ENCODE peak calls at places on chromosome 3, in seven cellular contexts. One of them, this sample, is unnamed.

GRCh38 chr3:147046916-147047315 is 359.4 kb downstream of the ZIC4 start:
- DNase-seq in endothelial cell of umbilical vein: no peak
- DNase-seq in GM12891: no peak
- DNase-seq in HCT116: no peak
- DNase-seq in stomach: no peak
- DNase-seq in sigmoid colon: no peak
- DNase-seq in upper lobe of left lung: no peak
- DNase-seq in this sample: no peak

GRCh38 chr3:38138347-38139190 is at the start of gene MYD88:
- DNase-seq in endothelial cell of umbilical vein: peak; percentile 74
- DNase-seq in GM12891: peak; percentile 71
- DNase-seq in HCT116: no peak
- DNase-seq in stomach: peak; percentile 87
- DNase-seq in sigmoid colon: peak; percentile 92
- DNase-seq in upper lobe of left lung: peak; percentile 93
- DNase-seq in this sample: peak; percentile 77

GRCh38 chr3:51604212-51604611 is 65.7 kb downstream of the RAD54L2 start:
- DNase-seq in endothelial cell of umbilical vein: no peak
- DNase-seq in GM12891: no peak
- DNase-seq in HCT116: no peak
- DNase-seq in stomach: no peak
- DNase-seq in sigmoid colon: no peak
- DNase-seq in upper lobe of left lung: no peak
- DNase-seq in this sample: no peak

GRCh38 chr3:136239094-136239493 is 11.0 kb upstream of the PCCB start:
- DNase-seq in endothelial cell of umbilical vein: peak; percentile 18
- DNase-seq in GM12891: no peak
- DNase-seq in HCT116: no peak
- DNase-seq in stomach: no peak
- DNase-seq in sigmoid colon: no peak
- DNase-seq in upper lobe of left lung: no peak
- DNase-seq in this sample: no peak

GRCh38 chr3:117510396-117510795 is 800.8 kb downstream of the TUSC7 start:
- DNase-seq in endothelial cell of umbilical vein: no peak
- DNase-seq in GM12891: no peak
- DNase-seq in HCT116: no peak
- DNase-seq in stomach: no peak
- DNase-seq in sigmoid colon: no peak
- DNase-seq in upper lobe of left lung: no peak
- DNase-seq in this sample: no peak

GRCh38 chr3:110900583-110900982 is 171.0 kb upstream of the NECTIN3 start:
- DNase-seq in endothelial cell of umbilical vein: no peak
- DNase-seq in GM12891: no peak
- DNase-seq in HCT116: no peak
- DNase-seq in stomach: no peak
- DNase-seq in sigmoid colon: no peak
- DNase-seq in upper lobe of left lung: no peak
- DNase-seq in this sample: no peak

GRCh38 chr3:58519668-58520402 is 17.2 kb downstream of the ACOX2 start:
- DNase-seq in endothelial cell of umbilical vein: no peak
- DNase-seq in GM12891: no peak
- DNase-seq in HCT116: no peak
- DNase-seq in stomach: no peak
- DNase-seq in sigmoid colon: no peak
- DNase-seq in upper lobe of left lung: no peak
- DNase-seq in this sample: no peak

GRCh38 chr3:130468311-130468710 is 48.7 kb upstream of the COL6A6 start:
- DNase-seq in endothelial cell of umbilical vein: no peak
- DNase-seq in GM12891: no peak
- DNase-seq in HCT116: no peak
- DNase-seq in stomach: no peak
- DNase-seq in sigmoid colon: no peak
- DNase-seq in upper lobe of left lung: no peak
- DNase-seq in this sample: no peak

GRCh38 chr3:104214937-104215336 is 1151.8 kb upstream of the ALCAM start:
- DNase-seq in endothelial cell of umbilical vein: no peak
- DNase-seq in GM12891: no peak
- DNase-seq in HCT116: no peak
- DNase-seq in stomach: no peak
- DNase-seq in sigmoid colon: no peak
- DNase-seq in upper lobe of left lung: no peak
- DNase-seq in this sample: no peak

GRCh38 chr3:8456118-8456811 is 45.4 kb upstream of the LMCD1 start:
- DNase-seq in endothelial cell of umbilical vein: no peak
- DNase-seq in GM12891: no peak
- DNase-seq in HCT116: no peak
- DNase-seq in stomach: no peak
- DNase-seq in sigmoid colon: no peak
- DNase-seq in upper lobe of left lung: peak; percentile 58
- DNase-seq in this sample: no peak

DNA sequence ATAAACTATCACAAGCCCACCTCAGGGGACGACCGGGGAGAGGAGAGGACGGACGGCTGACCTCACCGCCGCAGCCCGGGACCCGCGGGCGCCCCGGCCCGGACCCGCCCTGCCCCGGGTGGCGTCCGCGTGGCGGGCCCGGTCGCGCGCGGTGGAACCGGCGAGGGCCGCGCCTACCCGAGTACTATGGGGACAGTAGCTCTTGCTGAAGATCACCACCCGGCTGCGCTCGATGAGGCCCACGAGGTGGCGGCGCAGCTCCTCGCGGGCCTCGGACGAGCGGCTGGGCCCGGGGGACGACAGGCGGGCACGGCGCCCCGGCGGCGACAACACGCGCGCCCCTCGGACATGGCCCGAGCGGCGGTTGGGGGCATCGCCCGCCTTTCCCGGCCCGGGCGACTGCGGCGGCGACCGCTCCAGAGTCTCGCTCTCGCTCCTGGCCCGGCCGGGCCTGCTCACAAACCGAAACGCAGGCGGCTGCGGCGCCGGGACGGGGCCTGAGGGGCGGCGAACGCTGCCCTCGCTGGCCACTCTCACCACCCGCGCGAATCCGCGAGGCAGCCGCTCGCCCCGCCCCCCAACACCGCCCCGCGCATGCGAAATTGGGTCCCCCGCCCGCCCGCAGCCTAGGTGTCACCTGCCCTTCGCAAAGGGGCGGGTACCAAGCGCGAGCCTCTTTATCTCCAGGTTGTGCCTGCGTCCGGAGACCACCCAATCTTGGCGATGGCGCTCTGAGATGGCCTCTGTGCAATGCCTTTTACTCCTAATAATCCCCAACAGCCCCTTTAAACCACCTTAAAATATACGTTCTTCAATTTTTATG is at the start of gene TXNRD3:
- DNase-seq in endothelial cell of umbilical vein: peak; percentile 64
- DNase-seq in GM12891: peak; percentile 43
- DNase-seq in HCT116: peak; percentile 42
- DNase-seq in stomach: peak; percentile 89
- DNase-seq in sigmoid colon: peak; percentile 86
- DNase-seq in upper lobe of left lung: peak; percentile 82
- DNase-seq in this sample: peak; percentile 31
- TF ChIP-seq POLR2AphosphoS5 in endothelial cell of umbilical vein: peak; percentile 65
- TF ChIP-seq POLR2AphosphoS5 in GM12891: no peak
- TF ChIP-seq POLR2AphosphoS5 in HCT116: peak; percentile 91
- TF ChIP-seq POLR2AphosphoS5 in stomach: peak; percentile 82
- TF ChIP-seq POLR2AphosphoS5 in sigmoid colon: peak; percentile 51
- TF ChIP-seq POLR2AphosphoS5 in upper lobe of left lung: no peak
- TF ChIP-seq POLR2AphosphoS5 in this sample: no peak

GRCh38 chr3:166420071-166420470 is 582.8 kb upstream of the BCHE start:
- DNase-seq in endothelial cell of umbilical vein: no peak
- DNase-seq in GM12891: no peak
- DNase-seq in HCT116: no peak
- DNase-seq in stomach: no peak
- DNase-seq in sigmoid colon: no peak
- DNase-seq in upper lobe of left lung: no peak
- DNase-seq in this sample: no peak

GRCh38 chr3:166425021-166425420 is 587.8 kb upstream of the BCHE start:
- DNase-seq in endothelial cell of umbilical vein: no peak
- DNase-seq in GM12891: no peak
- DNase-seq in HCT116: no peak
- DNase-seq in stomach: no peak
- DNase-seq in sigmoid colon: no peak
- DNase-seq in upper lobe of left lung: no peak
- DNase-seq in this sample: no peak

DNA sequence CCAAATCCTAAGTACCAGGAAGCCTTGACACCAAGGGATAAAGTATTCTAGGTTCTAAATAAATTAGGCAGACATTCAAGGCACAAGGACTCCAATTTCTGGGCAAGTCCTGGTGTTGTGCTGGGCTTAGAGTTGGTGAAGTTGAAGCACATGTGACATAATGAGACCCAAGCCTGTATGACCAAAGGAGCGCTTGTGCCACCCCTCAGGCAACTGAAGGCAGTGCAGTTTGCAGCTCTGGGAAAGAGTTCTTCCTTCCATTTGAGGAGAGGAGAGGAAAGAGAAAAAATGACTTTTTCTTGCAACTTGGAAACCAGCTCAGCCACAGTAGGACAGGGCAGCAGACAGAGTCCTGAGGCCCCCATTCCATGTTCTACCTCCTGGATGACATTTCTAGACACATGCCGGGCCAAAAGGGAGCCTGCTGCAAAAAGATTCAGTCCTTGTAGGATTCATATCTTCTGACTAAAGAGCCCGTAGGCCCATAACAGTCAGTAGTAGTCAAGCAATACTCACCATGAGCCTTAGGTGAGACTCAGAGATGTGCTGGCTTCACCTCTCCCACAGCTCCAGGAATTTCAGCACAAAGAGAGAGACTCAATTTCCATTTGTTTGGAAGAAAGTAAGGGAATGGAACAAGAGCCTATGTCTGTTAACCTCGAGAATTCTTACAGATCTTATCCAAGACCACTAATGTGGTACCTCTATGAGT is 588.8 kb upstream of the BCHE start:
- DNase-seq in endothelial cell of umbilical vein: no peak
- DNase-seq in GM12891: no peak
- DNase-seq in HCT116: no peak
- DNase-seq in stomach: no peak
- DNase-seq in sigmoid colon: no peak
- DNase-seq in upper lobe of left lung: no peak
- DNase-seq in this sample: no peak
- TF ChIP-seq POLR2A in endothelial cell of umbilical vein: no peak
- TF ChIP-seq POLR2A in GM12891: no peak
- TF ChIP-seq POLR2A in HCT116: no peak
- TF ChIP-seq POLR2A in stomach: no peak
- TF ChIP-seq POLR2A in sigmoid colon: no peak
- TF ChIP-seq POLR2A in upper lobe of left lung: no peak
- TF ChIP-seq POLR2A in this sample: no peak

GRCh38 chr3:50192124-50192523 is 714 bp downstream of the GNAT1 start:
- DNase-seq in endothelial cell of umbilical vein: no peak
- DNase-seq in GM12891: no peak
- DNase-seq in HCT116: no peak
- DNase-seq in stomach: no peak
- DNase-seq in sigmoid colon: no peak
- DNase-seq in upper lobe of left lung: no peak
- DNase-seq in this sample: no peak

GRCh38 chr3:50190921-50191660 is at the start of gene GNAT1:
- DNase-seq in endothelial cell of umbilical vein: peak; percentile 18
- DNase-seq in GM12891: no peak
- DNase-seq in HCT116: no peak
- DNase-seq in stomach: no peak
- DNase-seq in sigmoid colon: no peak
- DNase-seq in upper lobe of left lung: no peak
- DNase-seq in this sample: no peak

GRCh38 chr3:50187750-50188149 is 3.7 kb upstream of the GNAT1 start:
- DNase-seq in endothelial cell of umbilical vein: no peak
- DNase-seq in GM12891: no peak
- DNase-seq in HCT116: no peak
- DNase-seq in stomach: no peak
- DNase-seq in sigmoid colon: no peak
- DNase-seq in upper lobe of left lung: no peak
- DNase-seq in this sample: no peak

GRCh38 chr3:50189274-50189673 is 2.1 kb upstream of the GNAT1 start:
- DNase-seq in endothelial cell of umbilical vein: peak; percentile 81
- DNase-seq in GM12891: no peak
- DNase-seq in HCT116: peak; percentile 40
- DNase-seq in stomach: peak; percentile 85
- DNase-seq in sigmoid colon: peak; percentile 87
- DNase-seq in upper lobe of left lung: peak; percentile 74
- DNase-seq in this sample: no peak

GRCh38 chr3:50189989-50190388 is 1.4 kb upstream of the GNAT1 start:
- DNase-seq in endothelial cell of umbilical vein: no peak
- DNase-seq in GM12891: no peak
- DNase-seq in HCT116: no peak
- DNase-seq in stomach: no peak
- DNase-seq in sigmoid colon: no peak
- DNase-seq in upper lobe of left lung: no peak
- DNase-seq in this sample: no peak
- TF ChIP-seq POLR2AphosphoS5 in endothelial cell of umbilical vein: no peak
- TF ChIP-seq POLR2AphosphoS5 in GM12891: no peak
- TF ChIP-seq POLR2AphosphoS5 in HCT116: no peak
- TF ChIP-seq POLR2AphosphoS5 in stomach: no peak
- TF ChIP-seq POLR2AphosphoS5 in sigmoid colon: no peak
- TF ChIP-seq POLR2AphosphoS5 in upper lobe of left lung: peak; percentile 41
- TF ChIP-seq POLR2AphosphoS5 in this sample: no peak

GRCh38 chr3:197711973-197712707 is 24.6 kb downstream of the RUBCN start:
- DNase-seq in endothelial cell of umbilical vein: peak; percentile 98
- DNase-seq in GM12891: no peak
- DNase-seq in HCT116: peak; percentile 96
- DNase-seq in stomach: peak; percentile 77
- DNase-seq in sigmoid colon: peak; percentile 96
- DNase-seq in upper lobe of left lung: peak; percentile 93
- DNase-seq in this sample: no peak
- TF ChIP-seq POLR2A in endothelial cell of umbilical vein: peak; percentile 46
- TF ChIP-seq POLR2A in GM12891: no peak
- TF ChIP-seq POLR2A in HCT116: no peak
- TF ChIP-seq POLR2A in stomach: no peak
- TF ChIP-seq POLR2A in sigmoid colon: peak; percentile 42
- TF ChIP-seq POLR2A in upper lobe of left lung: no peak
- TF ChIP-seq POLR2A in this sample: peak; percentile 60

This sample was measured in GM12892.